ENCODE peak calls at places on chromosomes 3 and 15, in six cellular contexts. G is fibroblast of villous mesenchyme; X is EL; S is stimulated activated CD8-positive, alpha-beta memory T cell treated with anti-CD3 and anti-CD28 coated beads, Interleukin-15, amount 100 ng/mL, for 4 hours; M is activated T-cell treated with anti-CD3 and anti-CD28 coated beads for 48 hours; D is endothelial cell. J is an unnamed sample.

GRCh38 chr15:40787344-40787841 is 17.6 kb downstream of the C15orf62 start:
- DNase-seq in X (peak), D (no peak), S (peak), G (peak), M (peak), J (no peak)

GRCh38 chr3:9902372-9903237 is at the start of gene IL17RE:
- DNase-seq in X (no peak), G (no peak), S (no peak), D (no peak), M (no peak), J (no peak)

GRCh38 chr3:29141197-29141911 is 139.5 kb upstream of the RBMS3 start:
- DNase-seq in S (no peak), M (no peak), G (no peak), X (no peak), D (no peak), J (no peak)

GRCh38 chr3:40921251-40921650 is 278.1 kb upstream of the CTNNB1 start:
- DNase-seq in M (no peak), X (no peak), G (no peak), S (no peak), D (no peak), J (no peak)

GRCh38 chr3:18098960-18099587 is 326.1 kb downstream of the SATB1 start:
- DNase-seq in D (no peak), G (peak), X (peak), M (peak), S (no peak), J (no peak)

GRCh38 chr15:61050844-61051569 is 178.1 kb downstream of the RORA start:
- DNase-seq in M (no peak), D (no peak), X (no peak), S (no peak), G (no peak), J (no peak)

GRCh38 chr15:88663216-88663615 is 24.4 kb downstream of the ISG20 start:
- DNase-seq in S (no peak), G (no peak), D (no peak), M (no peak), X (peak), J (no peak)

GRCh38 chr3:188993140-188993539 is 178.6 kb upstream of the TPRG1 start:
- DNase-seq in G (no peak), X (no peak), S (no peak), M (no peak), D (no peak), J (no peak)

GRCh38 chr3:196314597-196314996 is 3.4 kb downstream of the DYNLT2B start:
- DNase-seq in M (no peak), S (no peak), D (no peak), G (no peak), X (no peak), J (no peak)

GRCh38 chr3:23751485-23751811 is 54.3 kb upstream of the UBE2E1 start:
- DNase-seq in S (no peak), M (no peak), D (peak), G (no peak), X (peak), J (no peak)

GRCh38 chr3:153246805-153247204 is 84.8 kb downstream of the RAP2B start:
- DNase-seq in X (peak), S (no peak), G (peak), M (no peak), D (no peak), J (no peak)

GRCh38 chr15:99451484-99451883 is 114.3 kb upstream of the MEF2A start:
- DNase-seq in G (no peak), S (no peak), X (no peak), D (no peak), M (no peak), J (no peak)

GRCh38 chr15:60418095-60418494 is 20.3 kb upstream of the ANXA2 start:
- DNase-seq in G (no peak), X (no peak), D (no peak), S (no peak), M (no peak), J (no peak)

GRCh38 chr15:64430000-64430735 is 30.2 kb upstream of the ZNF609 start:
- DNase-seq in G (peak), M (no peak), X (peak), S (no peak), D (no peak), J (no peak)

GRCh38 chr3:54826255-54826691 is 101.6 kb downstream of the LRTM1 start:
- DNase-seq in X (peak), S (no peak), M (no peak), D (no peak), G (no peak), J (no peak)

GRCh38 chr3:126081618-126082333 is 2.1 kb downstream of the SLC41A3 start:
- DNase-seq in M (no peak), X (peak), D (no peak), S (no peak), G (no peak), J (no peak)

GRCh38 chr3:79012946-79013362 is 754.8 kb downstream of the ROBO1 start:
- DNase-seq in D (no peak), M (no peak), X (no peak), S (no peak), G (no peak), J (no peak)

GRCh38 chr3:7800006-7800780 is 701.4 kb upstream of the LMCD1 start:
- DNase-seq in S (no peak), G (no peak), X (no peak), D (no peak), M (no peak), J (no peak)

GRCh38 chr3:137061186-137061585 is 103.4 kb downstream of the IL20RB start:
- DNase-seq in G (no peak), D (peak), M (no peak), X (no peak), S (no peak), J (no peak)

GRCh38 chr15:68114356-68114755 is 60.2 kb downstream of the PIAS1 start:
- DNase-seq in G (peak), D (no peak), M (no peak), S (no peak), X (peak), J (no peak)

J was measured in cortex of kidney.